ENCODE peak calls at places on chromosome 19, in seven cellular contexts. Y is uterus, H is endodermal cell, N is astrocyte, S is psoas muscle, I is AG04450, G is LNCaP clone FGC. Z is an unnamed sample.

GRCh38 chr19:44866672-44867071 is 20.6 kb downstream of the NECTIN2 start:
- DNase-seq in Y (no peak), I (no peak), H (no peak), G (no peak), S (no peak), N (no peak), Z (no peak)

GRCh38 chr19:19379527-19379926 is 25.9 kb upstream of the GATAD2A start:
- DNase-seq in N (no peak), G (no peak), S (no peak), I (no peak), H (no peak), Y (no peak), Z (no peak)

GRCh38 chr19:18700501-18701249 is 17.2 kb downstream of the CRTC1 start:
- DNase-seq in I (no peak), H (peak; percentile 87), N (peak; percentile 36), S (peak; percentile 81), G (peak; percentile 78), Y (peak; percentile 80), Z (no peak)

GRCh38 chr19:55676384-55676783 is 1.4 kb downstream of the EPN1 start:
- DNase-seq in G (peak; percentile 93), Y (no peak), N (no peak), I (no peak), S (no peak), H (no peak), Z (no peak)

GRCh38 chr19:11581740-11582139 is 4.3 kb upstream of the ACP5 start:
- DNase-seq in I (no peak), S (no peak), Y (no peak), N (peak; percentile 16), G (no peak), H (no peak), Z (no peak)

GRCh38 chr19:10143700-10144099 is 24.0 kb upstream of the EIF3G start:
- DNase-seq in H (no peak), N (no peak), S (no peak), I (no peak), Y (no peak), G (no peak), Z (no peak)

GRCh38 chr19:42450314-42450934 is 7.7 kb upstream of the CXCL17 start:
- DNase-seq in G (peak; percentile 71), Y (peak; percentile 64), S (peak; percentile 70), N (peak; percentile 63), H (peak; percentile 87), I (peak; percentile 58), Z (peak; percentile 39)

GRCh38 chr19:1259206-1259872 is 9.8 kb upstream of the CIRBP start:
- DNase-seq in S (peak; percentile 78), N (no peak), H (peak; percentile 92), I (no peak), Y (peak; percentile 67), G (no peak), Z (no peak)

GRCh38 chr19:58515259-58515658 is 3.5 kb upstream of the SLC27A5 start:
- DNase-seq in H (no peak), G (no peak), N (no peak), Y (no peak), S (no peak), I (no peak), Z (no peak)

GRCh38 chr19:49681830-49682229 is 4.8 kb downstream of the PRMT1 start:
- DNase-seq in N (no peak), S (no peak), G (no peak), I (no peak), Y (no peak), H (peak; percentile 38), Z (no peak)

GRCh38 chr19:18397242-18398202 is at the start of gene LRRC25:
- DNase-seq in G (no peak), Y (no peak), I (no peak), S (no peak), N (no peak), H (peak; percentile 83), Z (no peak)

GRCh38 chr19:13847033-13847899 is 29.7 kb upstream of the NANOS3 start:
- DNase-seq in G (no peak), I (peak; percentile 82), H (peak; percentile 96), N (peak; percentile 82), S (peak; percentile 97), Y (peak; percentile 95), Z (peak; percentile 78)

GRCh38 chr19:928471-929259 is 2.8 kb downstream of the ARID3A start:
- DNase-seq in S (no peak), Y (peak; percentile 22), N (no peak), I (no peak), H (peak; percentile 78), G (no peak), Z (no peak)

GRCh38 chr19:28242317-28242927 is 970.5 kb downstream of the UQCRFS1 start:
- DNase-seq in H (peak; percentile 81), I (no peak), G (no peak), N (no peak), S (no peak), Y (no peak), Z (no peak)

GRCh38 chr19:44401108-44401786 is at the start of gene ZNF285:
- DNase-seq in S (peak; percentile 95), I (peak; percentile 94), N (peak; percentile 95), H (peak; percentile 98), Y (peak; percentile 86), G (peak; percentile 71), Z (peak; percentile 94)

GRCh38 chr19:36719687-36720556 is 32.5 kb downstream of the ZNF567 start:
- DNase-seq in I (no peak), N (peak; percentile 10), G (no peak), H (no peak), Y (no peak), S (no peak), Z (no peak)

GRCh38 chr19:38975214-38975860 is at the start of gene FBXO17:
- DNase-seq in S (peak; percentile 65), G (no peak), H (peak; percentile 85), Y (peak; percentile 75), N (peak; percentile 60), I (no peak), Z (peak; percentile 29)

GRCh38 chr19:55117063-55117635 is 288 bp downstream of the PPP1R12C start:
- DNase-seq in N (no peak), Y (no peak), H (peak; percentile 69), G (no peak), S (peak; percentile 52), I (no peak), Z (no peak)

GRCh38 chr19:3557461-3558248 is at the start of gene MFSD12:
- DNase-seq in H (peak; percentile 96), N (peak; percentile 91), S (peak; percentile 97), Y (peak; percentile 95), I (peak; percentile 65), G (peak; percentile 50), Z (peak; percentile 89)

GRCh38 chr19:3556423-3556977 is 886 bp downstream of the MFSD12 start:
- DNase-seq in Y (no peak), N (no peak), H (peak; percentile 47), G (no peak), S (no peak), I (no peak), Z (no peak)

GRCh38 chr19:3554254-3555083 is 2.9 kb downstream of the MFSD12 start:
- DNase-seq in I (no peak), G (no peak), N (no peak), H (no peak), Y (no peak), S (no peak), Z (no peak)

GRCh38 chr19:3555653-3556422 is 1.5 kb downstream of the MFSD12 start:
- DNase-seq in I (no peak), G (no peak), S (no peak), N (no peak), Y (no peak), H (no peak), Z (no peak)

GRCh38 chr19:3556978-3557460 is 367 bp downstream of the MFSD12 start:
- DNase-seq in Y (no peak), H (peak; percentile 74), N (peak; percentile 20), G (no peak), I (no peak), S (peak; percentile 61), Z (no peak)
- TF ChIP-seq CTCF in Y (peak; percentile 14), H (no peak), N (no peak), G (peak; percentile 2), I (no peak), S (no peak), Z (peak; percentile 22)

GRCh38 chr19:46408611-46409039 is 4.7 kb downstream of the CCDC8 start:
- DNase-seq in S (peak; percentile 71), G (no peak), N (no peak), H (peak; percentile 75), Y (peak; percentile 85), I (no peak), Z (no peak)

GRCh38 chr19:46404039-46404883 is 9.1 kb downstream of the CCDC8 start:
- DNase-seq in Y (peak; percentile 74), I (no peak), H (peak; percentile 90), G (no peak), N (peak; percentile 33), S (peak; percentile 53), Z (peak; percentile 49)

GRCh38 chr19:46402725-46403124 is 10.6 kb downstream of the CCDC8 start:
- DNase-seq in H (no peak), N (no peak), Y (no peak), G (no peak), I (no peak), S (no peak), Z (no peak)

GRCh38 chr19:46407891-46408426 is 5.4 kb downstream of the CCDC8 start:
- DNase-seq in H (peak; percentile 49), G (no peak), N (no peak), S (no peak), I (no peak), Y (no peak), Z (no peak)

GRCh38 chr19:46404884-46405658 is 8.3 kb downstream of the CCDC8 start:
- DNase-seq in S (no peak), G (no peak), Y (peak; percentile 59), H (peak; percentile 86), I (no peak), N (no peak), Z (no peak)
- TF ChIP-seq CTCF in S (no peak), G (no peak), Y (peak; percentile 18), H (peak; percentile 66), I (peak; percentile 29), N (no peak), Z (peak; percentile 47)

DNA sequence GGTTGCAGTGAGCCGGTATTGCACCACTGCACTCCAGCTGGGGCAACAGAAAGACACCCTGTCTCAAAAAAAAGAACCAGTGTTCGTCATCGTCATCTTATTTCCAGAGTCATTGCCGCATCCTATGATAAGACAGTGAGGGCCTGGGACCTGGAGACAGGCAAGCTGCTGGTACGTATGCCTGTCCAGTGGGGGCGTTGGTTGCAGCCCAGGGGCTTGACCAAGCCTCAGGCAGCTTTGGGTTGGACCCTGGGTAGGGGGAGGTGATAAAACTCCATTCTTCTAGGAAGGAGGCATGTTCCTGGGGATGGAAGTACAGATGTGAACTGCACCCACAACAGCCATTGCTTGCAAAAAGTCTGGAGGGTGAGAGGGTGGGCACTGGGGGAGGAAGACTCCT is 15.6 kb downstream of the WDR88 start:
- DNase-seq in H (no peak), S (no peak), I (no peak), N (no peak), Y (no peak), G (no peak), Z (no peak)
- TF ChIP-seq CTCF in H (no peak), S (no peak), I (no peak), N (no peak), Y (no peak), G (no peak), Z (no peak)

DNA sequence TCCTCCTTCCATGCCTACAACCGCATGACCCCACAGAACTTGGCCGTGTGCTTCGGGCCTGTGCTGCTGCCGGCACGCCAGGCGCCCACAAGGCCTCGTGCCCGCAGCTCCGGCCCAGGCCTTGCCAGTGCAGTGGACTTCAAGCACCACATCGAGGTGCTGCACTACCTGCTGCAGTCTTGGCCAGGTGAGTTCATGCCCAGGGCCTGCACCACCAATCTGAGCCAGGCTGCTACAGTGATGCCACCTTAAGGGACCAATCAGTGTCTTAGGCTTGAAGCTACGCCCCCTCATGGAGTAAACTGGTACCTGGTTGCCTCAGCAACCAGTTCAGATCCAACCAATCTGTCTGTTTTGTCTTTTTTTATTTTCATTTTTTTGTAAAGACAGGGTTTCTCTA is 5.2 kb downstream of the SYDE1 start:
- DNase-seq in I (no peak), N (no peak), G (no peak), Y (no peak), S (no peak), H (peak; percentile 81), Z (no peak)
- TF ChIP-seq CTCF in I (peak; percentile 9), N (no peak), G (no peak), Y (no peak), S (no peak), H (peak; percentile 39), Z (no peak)